ENCODE peak calls at places on chromosomes 16 and 17, in eight cellular contexts. I is esophagus muscularis mucosa, D is AG10803, G is psoas muscle, O is kidney, W is upper lobe of right lung, R is suprapubic skin, K is fibroblast of the aortic adventitia. Z is an unnamed sample.

GRCh38 chr16:69706256-69706974 is 19.9 kb downstream of the NQO1 start:
- DNase-seq in I (no peak), O (no peak), R (no peak), G (no peak), D (peak), K (peak), W (no peak), Z (peak)

GRCh38 chr16:70512456-70512855 is 10.9 kb downstream of the COG4 start:
- DNase-seq in G (peak), I (no peak), O (no peak), K (no peak), W (no peak), R (peak), D (peak), Z (no peak)

GRCh38 chr17:71975331-71975801 is 145.5 kb upstream of the SOX9 start:
- DNase-seq in I (no peak), O (peak), K (peak), G (peak), W (no peak), R (peak), D (peak), Z (peak)

GRCh38 chr16:67100569-67101300 is 9.0 kb upstream of the PHAF1 start:
- DNase-seq in K (peak), D (no peak), R (no peak), O (no peak), I (no peak), W (no peak), G (no peak), Z (peak)

GRCh38 chr17:48577946-48578615 is at the start of gene HOXB4:
- DNase-seq in G (peak), I (peak), O (peak), K (peak), R (peak), D (peak), W (no peak), Z (peak)

GRCh38 chr16:17467923-17468540 is 2.7 kb downstream of the XYLT1 start:
- DNase-seq in G (peak), I (no peak), R (peak), K (peak), O (peak), W (peak), D (peak), Z (peak)

GRCh38 chr17:28807925-28808641 is 34.5 kb downstream of the FAM222B start:
- DNase-seq in O (no peak), W (no peak), K (peak), G (no peak), R (no peak), D (peak), I (no peak), Z (peak)

GRCh38 chr17:50176559-50177471 is 11.0 kb downstream of the SGCA start:
- DNase-seq in D (peak), R (no peak), K (peak), O (peak), G (peak), I (no peak), W (no peak), Z (no peak)

GRCh38 chr17:48814504-48814903 is 2.5 kb downstream of the TTLL6 start:
- DNase-seq in K (peak), W (peak), G (peak), O (no peak), R (no peak), D (peak), I (no peak), Z (peak)

GRCh38 chr16:77788196-77789084 is at the start of gene VAT1L:
- DNase-seq in G (no peak), D (peak), O (peak), R (no peak), I (no peak), K (peak), W (no peak), Z (peak)

GRCh38 chr17:41009301-41009760 is 403 bp upstream of the KRTAP3-1 start:
- DNase-seq in G (no peak), K (no peak), I (no peak), R (no peak), O (no peak), W (no peak), D (no peak), Z (no peak)

GRCh38 chr16:80620656-80621605 is 80.1 kb downstream of the DYNLRB2 start:
- DNase-seq in W (no peak), R (no peak), D (no peak), I (peak), O (no peak), G (no peak), K (no peak), Z (no peak)

GRCh38 chr16:50879873-50880695 is 138.2 kb downstream of the CYLD start:
- DNase-seq in G (no peak), D (no peak), K (no peak), W (no peak), O (peak), R (no peak), I (peak), Z (no peak)

GRCh38 chr17:72661093-72661944 is 431.2 kb downstream of the SLC39A11 start:
- DNase-seq in D (no peak), W (no peak), R (no peak), K (no peak), I (no peak), O (no peak), G (no peak), Z (no peak)

GRCh38 chr17:47237841-47238240 is 15.8 kb upstream of the ITGB3 start:
- DNase-seq in K (no peak), D (no peak), I (no peak), R (no peak), G (no peak), W (no peak), O (no peak), Z (no peak)

GRCh38 chr16:55756963-55757362 is 75.9 kb downstream of the CES1 start:
- DNase-seq in O (no peak), R (peak), D (no peak), W (no peak), K (no peak), G (no peak), I (no peak), Z (no peak)

GRCh38 chr16:29876578-29877249 is 13.7 kb upstream of the CDIPT start:
- DNase-seq in I (no peak), W (no peak), G (no peak), O (no peak), K (no peak), R (no peak), D (no peak), Z (no peak)

GRCh38 chr16:80066805-80067580 is 466.5 kb upstream of the MAF start:
- DNase-seq in D (no peak), G (no peak), R (no peak), W (no peak), I (no peak), K (no peak), O (no peak), Z (no peak)

GRCh38 chr16:65297453-65297852 is 175.6 kb upstream of the CDH11 start:
- DNase-seq in G (no peak), W (no peak), O (no peak), I (peak), D (no peak), R (no peak), K (no peak), Z (no peak)

GRCh38 chr17:19398301-19399181 is 11.6 kb upstream of the MFAP4 start:
- DNase-seq in R (peak), D (peak), W (peak), O (peak), K (peak), G (peak), I (no peak), Z (peak)

GRCh38 chr17:78774456-78774855 is 7.6 kb downstream of the CYTH1 start:
- DNase-seq in I (no peak), O (no peak), W (no peak), K (peak), R (no peak), D (no peak), G (no peak), Z (no peak)

GRCh38 chr17:51434434-51435170 is 174.3 kb downstream of the UTP18 start:
- DNase-seq in O (no peak), W (no peak), K (no peak), R (no peak), I (no peak), G (no peak), D (no peak), Z (no peak)

GRCh38 chr17:41734139-41734948 is at the start of gene HAP1:
- DNase-seq in K (peak), D (no peak), W (peak), R (no peak), O (peak), G (peak), I (no peak), Z (peak)

GRCh38 chr16:85415196-85415988 is 197.7 kb upstream of the GSE1 start:
- DNase-seq in O (peak), R (no peak), I (no peak), G (no peak), D (no peak), K (no peak), W (peak), Z (no peak)

GRCh38 chr17:82458885-82459424 is 414 bp downstream of the NARF start:
- DNase-seq in I (no peak), D (peak), K (no peak), W (no peak), R (no peak), O (peak), G (no peak), Z (peak)

DNA sequence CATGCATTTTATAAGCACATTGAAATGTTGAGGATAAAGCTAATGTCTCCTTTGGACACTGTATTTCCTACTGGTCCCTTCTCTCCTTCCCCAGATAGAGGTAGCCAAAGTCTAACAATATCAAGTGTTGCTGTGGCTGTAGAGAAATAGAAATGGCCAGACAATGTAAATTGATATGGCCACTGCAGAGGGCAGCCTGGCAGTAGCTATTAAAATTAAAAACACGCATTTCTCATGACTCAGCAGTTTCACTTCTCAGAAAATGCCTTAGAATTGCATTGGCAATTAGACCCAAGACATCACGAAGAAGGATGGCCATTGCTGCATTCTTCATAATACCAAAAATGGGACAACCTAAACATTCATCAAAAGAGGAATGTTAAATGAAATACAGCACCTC is 46.8 kb upstream of the MRTFB start:
- DNase-seq in I (no peak), W (no peak), O (no peak), R (no peak), K (peak), G (no peak), D (peak), Z (peak)
- TF ChIP-seq CTCF in I (no peak), W (no peak), O (no peak), R (no peak), K (no peak), G (no peak), D (peak), Z (no peak)

DNA sequence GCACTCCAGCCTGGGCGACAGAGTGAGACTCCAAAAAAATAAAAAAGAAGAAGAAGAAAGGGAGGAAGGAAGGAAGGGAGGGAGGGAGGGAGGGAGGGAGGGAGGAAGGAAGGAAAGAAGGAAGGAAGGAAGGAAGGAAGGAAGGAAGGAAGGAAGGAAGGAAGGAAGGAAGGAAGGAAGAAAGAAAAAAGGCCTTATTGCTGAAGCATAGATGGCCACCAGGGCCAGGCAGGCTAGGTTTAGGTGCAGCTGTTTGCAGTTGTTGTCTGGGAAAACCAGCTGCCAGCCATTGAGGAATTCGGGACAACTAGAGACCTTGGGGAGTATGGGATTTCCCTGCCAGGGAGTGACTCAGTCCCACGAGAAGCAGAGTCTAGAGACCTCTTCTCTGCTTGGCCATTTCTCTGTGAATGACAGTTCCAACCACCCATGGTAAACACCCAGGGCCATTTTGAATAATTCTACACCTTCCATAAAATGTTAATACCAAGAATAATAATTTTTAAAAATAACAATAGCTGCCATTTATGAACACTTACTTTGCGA is 31.0 kb downstream of the SCNN1B start:
- DNase-seq in R (no peak), W (no peak), O (peak), K (no peak), I (no peak), G (no peak), D (no peak), Z (no peak)
- H3K4me3 ChIP-seq in R (no peak), W (no peak), O (no peak), K (no peak), I (no peak), G (no peak), D (no peak), Z (no peak)

DNA sequence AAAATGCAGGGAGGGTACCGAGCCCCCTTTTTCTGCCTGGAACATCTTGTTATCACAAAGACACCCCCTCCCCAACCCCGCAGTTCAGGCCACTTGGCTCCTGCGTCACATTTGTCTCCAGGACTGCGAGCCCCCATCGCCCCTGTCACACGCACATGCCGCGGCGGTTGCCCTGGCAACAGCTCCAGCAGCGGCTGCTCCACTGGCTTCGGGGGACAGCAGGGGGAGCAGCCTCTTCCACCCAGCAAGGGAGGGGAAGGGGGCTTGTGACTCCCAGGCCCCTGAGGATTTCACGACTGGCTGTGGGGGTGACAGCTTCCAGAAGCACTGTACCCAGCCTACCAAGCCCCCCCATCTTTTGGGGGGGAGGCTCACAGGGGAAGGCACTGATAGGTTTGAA is 2.6 kb downstream of the BAIAP3 start:
- DNase-seq in D (no peak), K (no peak), I (no peak), O (no peak), G (no peak), W (no peak), R (no peak), Z (no peak)
- TF ChIP-seq CTCF in D (no peak), K (no peak), I (no peak), O (no peak), G (no peak), W (no peak), R (no peak), Z (no peak)

GRCh38 chr17:57662644-57663308 is 82.3 kb downstream of the CCDC182 start:
- DNase-seq in W (peak), O (peak), G (peak), I (peak), D (peak), R (peak), K (peak), Z (peak)
- H3K4me3 ChIP-seq in W (peak), O (peak), G (peak), I (peak), D (peak), R (peak), K (peak), Z (peak)

GRCh38 chr17:75289122-75289831 is at the start of gene SLC25A19:
- DNase-seq in G (peak), I (peak), W (peak), K (peak), O (peak), D (peak), R (peak), Z (peak)
- TF ChIP-seq CTCF in G (peak), I (no peak), W (peak), K (no peak), O (no peak), D (peak), R (no peak), Z (no peak)

GRCh38 chr16:4888428-4889135 is 41.3 kb downstream of the UBN1 start:
- DNase-seq in W (no peak), K (no peak), I (no peak), G (no peak), R (no peak), O (no peak), D (no peak), Z (no peak)

GRCh38 chr16:4883501-4883900 is 36.2 kb downstream of the UBN1 start:
- DNase-seq in W (no peak), R (no peak), K (no peak), D (no peak), I (no peak), O (no peak), G (no peak), Z (no peak)

GRCh38 chr16:4884209-4884608 is 36.9 kb downstream of the UBN1 start:
- DNase-seq in W (no peak), O (no peak), D (no peak), G (no peak), K (no peak), R (no peak), I (no peak), Z (no peak)

GRCh38 chr16:4884972-4885874 is 37.9 kb downstream of the UBN1 start:
- DNase-seq in O (no peak), I (no peak), R (no peak), W (no peak), G (no peak), D (no peak), K (no peak), Z (no peak)

GRCh38 chr16:4886151-4886550 is 38.9 kb downstream of the UBN1 start:
- DNase-seq in D (no peak), O (no peak), I (no peak), W (no peak), G (no peak), K (no peak), R (no peak), Z (no peak)
- H3K4me3 ChIP-seq in D (no peak), O (no peak), I (no peak), W (no peak), G (no peak), K (no peak), R (no peak), Z (no peak)

DNA sequence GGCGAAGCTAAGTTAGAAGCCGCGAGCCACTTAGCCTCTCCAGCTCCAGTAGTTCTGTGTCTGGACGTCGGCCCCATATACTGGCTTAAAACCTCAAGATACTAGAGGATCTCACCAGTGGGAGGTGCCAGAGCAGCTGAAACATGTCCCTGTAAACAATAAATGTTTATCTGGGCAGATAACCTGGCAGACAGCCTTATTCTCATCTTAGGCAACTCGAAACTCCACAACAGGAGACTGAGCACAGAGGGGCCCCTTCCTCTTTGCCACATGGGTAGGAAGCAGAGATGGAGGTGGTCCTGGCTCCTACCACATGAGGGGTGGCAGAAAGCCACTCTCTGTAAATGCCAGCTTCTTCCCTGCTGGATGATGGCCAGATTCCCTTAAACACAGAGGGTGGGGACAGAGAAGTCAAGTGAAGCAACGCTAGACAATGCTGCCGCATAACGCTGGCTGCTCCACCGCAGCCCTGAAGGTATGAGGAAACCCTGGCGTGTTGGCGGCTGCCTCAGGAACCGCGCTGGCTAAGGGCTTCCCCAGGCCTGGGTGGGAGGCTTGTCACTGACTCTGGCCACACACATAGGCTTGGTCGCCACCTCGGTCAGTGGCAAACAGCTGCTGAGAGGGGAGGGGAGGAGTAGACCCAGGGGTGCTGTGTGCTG is 67.9 kb downstream of the HIC1 start:
- DNase-seq in O (peak), R (peak), W (peak), K (peak), D (peak), G (peak), I (no peak), Z (peak)
- TF ChIP-seq CTCF in O (no peak), R (no peak), W (peak), K (peak), D (peak), G (peak), I (no peak), Z (peak)

DNA sequence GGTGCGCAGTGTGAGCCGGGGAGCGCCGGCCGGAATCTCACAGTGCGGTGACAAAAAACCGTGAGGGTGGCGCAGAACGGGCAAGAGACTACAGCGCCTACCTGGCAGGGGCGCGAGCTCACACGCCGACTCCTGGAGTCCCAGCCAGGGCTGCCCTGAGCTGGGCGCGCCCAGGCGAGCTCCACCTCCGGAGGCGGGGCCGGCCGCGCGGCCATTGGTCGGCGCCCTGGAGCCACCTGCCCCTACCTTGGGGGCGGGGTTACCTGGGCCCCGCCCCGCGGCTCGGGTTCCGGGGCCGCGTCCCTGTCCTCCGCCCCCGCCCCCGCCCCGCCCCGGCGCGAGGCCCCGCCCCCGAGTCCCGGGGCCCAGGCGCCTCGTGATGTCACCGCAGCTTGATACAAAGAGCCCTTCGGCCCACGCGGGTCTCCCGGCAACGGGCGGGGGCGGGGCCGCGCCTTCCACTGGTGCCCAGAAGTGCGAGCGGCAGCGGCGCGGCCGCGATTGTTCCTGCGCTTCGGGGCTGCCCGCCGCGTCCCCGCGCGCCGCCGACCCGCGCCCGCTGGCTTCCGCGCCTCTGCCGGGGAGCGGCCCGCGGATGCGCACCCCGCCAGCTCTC is 96.3 kb downstream of the RAB11FIP4 start:
- DNase-seq in D (peak), R (no peak), K (peak), I (peak), G (peak), W (peak), O (peak), Z (peak)
- H3K4me3 ChIP-seq in D (no peak), R (peak), K (peak), I (peak), G (peak), W (peak), O (no peak), Z (peak)